ENCODE peak calls at places on chromosomes 7 and 10, in four cellular contexts. One of them, this sample, is unnamed.

GRCh38 chr10:29471483-29471859 is 163.3 kb downstream of the SVIL start:
- DNase-seq in GM23338: no peak
- DNase-seq in mesendoderm: peak
- DNase-seq in thoracic aorta: no peak
- DNase-seq in this sample: no peak

GRCh38 chr7:28939844-28940243 is 18.3 kb downstream of the TRIL start:
- DNase-seq in GM23338: no peak
- DNase-seq in mesendoderm: no peak
- DNase-seq in thoracic aorta: no peak
- DNase-seq in this sample: no peak

GRCh38 chr7:134298902-134299683 is 17.6 kb downstream of the SLC35B4 start:
- DNase-seq in GM23338: no peak
- DNase-seq in mesendoderm: no peak
- DNase-seq in thoracic aorta: no peak
- DNase-seq in this sample: no peak

GRCh38 chr10:96614515-96614914 is 27.7 kb upstream of the TM9SF3 start:
- DNase-seq in GM23338: no peak
- DNase-seq in mesendoderm: peak
- DNase-seq in thoracic aorta: no peak
- DNase-seq in this sample: no peak

GRCh38 chr10:88115406-88115805 is 252.0 kb downstream of the PTEN start:
- DNase-seq in GM23338: no peak
- DNase-seq in mesendoderm: no peak
- DNase-seq in thoracic aorta: no peak
- DNase-seq in this sample: no peak

GRCh38 chr10:78448994-78449418 is 415.3 kb downstream of the RPS24 start:
- DNase-seq in GM23338: no peak
- DNase-seq in mesendoderm: no peak
- DNase-seq in thoracic aorta: no peak
- DNase-seq in this sample: peak

GRCh38 chr10:122113161-122113944 is 124.4 kb downstream of the TACC2 start:
- DNase-seq in GM23338: peak
- DNase-seq in mesendoderm: peak
- DNase-seq in thoracic aorta: no peak
- DNase-seq in this sample: no peak

GRCh38 chr10:8361510-8361844 is 307.0 kb downstream of the GATA3 start:
- DNase-seq in GM23338: no peak
- DNase-seq in mesendoderm: peak
- DNase-seq in thoracic aorta: no peak
- DNase-seq in this sample: no peak

GRCh38 chr10:62545667-62546066 is 171.5 kb downstream of the ZNF365 start:
- DNase-seq in GM23338: no peak
- DNase-seq in mesendoderm: no peak
- DNase-seq in thoracic aorta: no peak
- DNase-seq in this sample: no peak

GRCh38 chr10:110304394-110304779 is 333 bp downstream of the SMNDC1 start:
- DNase-seq in GM23338: no peak
- DNase-seq in mesendoderm: no peak
- DNase-seq in thoracic aorta: no peak
- DNase-seq in this sample: peak

GRCh38 chr10:60236869-60237524 is 152.7 kb downstream of the ANK3 start:
- DNase-seq in GM23338: no peak
- DNase-seq in mesendoderm: no peak
- DNase-seq in thoracic aorta: no peak
- DNase-seq in this sample: peak

GRCh38 chr7:12557282-12557681 is 13.2 kb upstream of the SCIN start:
- DNase-seq in GM23338: peak
- DNase-seq in mesendoderm: peak
- DNase-seq in thoracic aorta: no peak
- DNase-seq in this sample: no peak

GRCh38 chr10:23157691-23158369 is 34.3 kb upstream of the PTF1A start:
- DNase-seq in GM23338: peak
- DNase-seq in mesendoderm: peak
- DNase-seq in thoracic aorta: no peak
- DNase-seq in this sample: peak

GRCh38 chr10:3068968-3069737 is 1.8 kb downstream of the PFKP start:
- DNase-seq in GM23338: peak
- DNase-seq in mesendoderm: peak
- DNase-seq in thoracic aorta: no peak
- DNase-seq in this sample: no peak

GRCh38 chr7:30971440-30971839 is 7.7 kb downstream of the GHRHR start:
- DNase-seq in GM23338: no peak
- DNase-seq in mesendoderm: no peak
- DNase-seq in thoracic aorta: no peak
- DNase-seq in this sample: no peak

GRCh38 chr7:91005024-91005423 is 259.2 kb upstream of the FZD1 start:
- DNase-seq in GM23338: no peak
- DNase-seq in mesendoderm: no peak
- DNase-seq in thoracic aorta: no peak
- DNase-seq in this sample: no peak

GRCh38 chr7:98276241-98276761 is 5.2 kb upstream of the BRI3 start:
- DNase-seq in GM23338: no peak
- DNase-seq in mesendoderm: no peak
- DNase-seq in thoracic aorta: no peak
- DNase-seq in this sample: no peak

GRCh38 chr10:125035588-125036298 is 93.8 kb downstream of the ZRANB1 start:
- DNase-seq in GM23338: no peak
- DNase-seq in mesendoderm: no peak
- DNase-seq in thoracic aorta: no peak
- DNase-seq in this sample: no peak

GRCh38 chr7:6248581-6248980 is 23.8 kb downstream of the CYTH3 start:
- DNase-seq in GM23338: no peak
- DNase-seq in mesendoderm: peak
- DNase-seq in thoracic aorta: no peak
- DNase-seq in this sample: no peak

GRCh38 chr10:12981570-12981969 is 19.9 kb downstream of the CCDC3 start:
- DNase-seq in GM23338: no peak
- DNase-seq in mesendoderm: no peak
- DNase-seq in thoracic aorta: no peak
- DNase-seq in this sample: peak

GRCh38 chr10:45023426-45023825 is 22.7 kb downstream of the ZNF22 start:
- DNase-seq in GM23338: no peak
- DNase-seq in mesendoderm: no peak
- DNase-seq in thoracic aorta: no peak
- DNase-seq in this sample: no peak

GRCh38 chr7:27532256-27532783 is 130.4 kb downstream of the HIBADH start:
- DNase-seq in GM23338: no peak
- DNase-seq in mesendoderm: no peak
- DNase-seq in thoracic aorta: no peak
- DNase-seq in this sample: no peak

GRCh38 chr7:55774327-55775050 is 88.1 kb downstream of the SEPTIN14 start:
- DNase-seq in GM23338: peak
- DNase-seq in mesendoderm: peak
- DNase-seq in thoracic aorta: no peak
- DNase-seq in this sample: no peak

GRCh38 chr10:37992083-37992482 is 15.6 kb upstream of the ZNF25 start:
- DNase-seq in GM23338: no peak
- DNase-seq in mesendoderm: no peak
- DNase-seq in thoracic aorta: no peak
- DNase-seq in this sample: no peak

GRCh38 chr7:92179393-92179924 is 517 bp upstream of the LRRD1 start:
- DNase-seq in GM23338: peak
- DNase-seq in mesendoderm: peak
- DNase-seq in thoracic aorta: no peak
- DNase-seq in this sample: no peak

GRCh38 chr10:126080303-126080825 is 184.0 kb downstream of the FANK1 start:
- DNase-seq in GM23338: no peak
- DNase-seq in mesendoderm: no peak
- DNase-seq in thoracic aorta: no peak
- DNase-seq in this sample: no peak

GRCh38 chr10:2232479-2232878 is 495.2 kb upstream of the ADARB2 start:
- DNase-seq in GM23338: peak
- DNase-seq in mesendoderm: peak
- DNase-seq in thoracic aorta: no peak
- DNase-seq in this sample: no peak

GRCh38 chr7:7681191-7681935 is 37.0 kb downstream of the RPA3 start:
- DNase-seq in GM23338: peak
- DNase-seq in mesendoderm: peak
- DNase-seq in thoracic aorta: no peak
- DNase-seq in this sample: peak

GRCh38 chr10:34906021-34906965 is 91.2 kb upstream of the PARD3 start:
- DNase-seq in GM23338: peak
- DNase-seq in mesendoderm: peak
- DNase-seq in thoracic aorta: no peak
- DNase-seq in this sample: no peak

GRCh38 chr7:17103170-17103569 is 195.3 kb upstream of the AHR start:
- DNase-seq in GM23338: peak
- DNase-seq in mesendoderm: no peak
- DNase-seq in thoracic aorta: no peak
- DNase-seq in this sample: no peak

GRCh38 chr7:148916186-148916585 is 32.1 kb upstream of the EZH2 start:
- DNase-seq in GM23338: no peak
- DNase-seq in mesendoderm: no peak
- DNase-seq in thoracic aorta: no peak
- DNase-seq in this sample: no peak

GRCh38 chr7:70696139-70696782 is 435.7 kb upstream of the GALNT17 start:
- DNase-seq in GM23338: no peak
- DNase-seq in mesendoderm: peak
- DNase-seq in thoracic aorta: no peak
- DNase-seq in this sample: peak

GRCh38 chr10:26527018-26527417 is 88.9 kb downstream of the APBB1IP start:
- DNase-seq in GM23338: no peak
- DNase-seq in mesendoderm: no peak
- DNase-seq in thoracic aorta: no peak
- DNase-seq in this sample: no peak

GRCh38 chr10:72365106-72365505 is 10.4 kb upstream of the DNAJB12 start:
- DNase-seq in GM23338: no peak
- DNase-seq in mesendoderm: no peak
- DNase-seq in thoracic aorta: no peak
- DNase-seq in this sample: no peak

GRCh38 chr10:72367301-72367970 is 12.7 kb upstream of the DNAJB12 start:
- DNase-seq in GM23338: no peak
- DNase-seq in mesendoderm: peak
- DNase-seq in thoracic aorta: no peak
- DNase-seq in this sample: no peak

GRCh38 chr10:72370201-72370722 is 15.5 kb upstream of the DNAJB12 start:
- DNase-seq in GM23338: no peak
- DNase-seq in mesendoderm: peak
- DNase-seq in thoracic aorta: no peak
- DNase-seq in this sample: no peak

GRCh38 chr10:72364239-72364777 is 9.6 kb upstream of the DNAJB12 start:
- DNase-seq in GM23338: peak
- DNase-seq in mesendoderm: peak
- DNase-seq in thoracic aorta: peak
- DNase-seq in this sample: peak
- H3K27ac ChIP-seq in GM23338: peak
- H3K27ac ChIP-seq in mesendoderm: peak
- H3K27ac ChIP-seq in thoracic aorta: peak
- H3K27ac ChIP-seq in this sample: no peak

DNA sequence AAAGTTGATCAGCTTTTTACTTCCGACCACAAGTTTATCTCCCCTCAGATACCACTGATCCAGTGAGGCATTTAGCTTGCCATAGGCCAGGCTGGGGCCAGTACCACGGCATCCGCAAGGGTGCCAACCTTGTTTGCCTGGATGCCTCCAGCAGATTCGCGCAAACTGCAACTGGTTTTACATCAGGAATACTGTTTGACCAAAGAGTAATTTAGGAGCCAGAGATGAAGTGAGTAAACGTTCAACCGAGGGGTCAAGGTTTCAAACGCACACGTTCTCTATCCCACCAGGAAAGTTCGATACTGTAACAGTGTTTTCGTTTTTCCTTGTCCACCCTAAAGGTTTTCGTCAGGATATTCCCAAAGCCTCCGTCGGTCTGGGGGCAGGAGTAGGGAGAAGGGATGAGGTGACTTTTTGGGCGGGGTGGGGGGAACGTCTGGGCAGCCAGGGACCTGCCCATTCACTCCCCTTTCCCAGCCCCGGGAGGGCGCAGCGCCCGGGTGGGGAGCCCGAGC is at the start of gene MDFIC:
- DNase-seq in GM23338: peak
- DNase-seq in mesendoderm: no peak
- DNase-seq in thoracic aorta: no peak
- DNase-seq in this sample: no peak
- H3K27ac ChIP-seq in GM23338: no peak
- H3K27ac ChIP-seq in mesendoderm: peak
- H3K27ac ChIP-seq in thoracic aorta: peak
- H3K27ac ChIP-seq in this sample: no peak

GRCh38 chr7:151341357-151342101 is at the start of gene NUB1:
- DNase-seq in GM23338: peak
- DNase-seq in mesendoderm: peak
- DNase-seq in thoracic aorta: peak
- DNase-seq in this sample: peak

GRCh38 chr7:151340794-151341356 is 737 bp upstream of the NUB1 start:
- DNase-seq in GM23338: no peak
- DNase-seq in mesendoderm: no peak
- DNase-seq in thoracic aorta: no peak
- DNase-seq in this sample: no peak

GRCh38 chr7:151342102-151342646 is 562 bp downstream of the NUB1 start:
- DNase-seq in GM23338: no peak
- DNase-seq in mesendoderm: no peak
- DNase-seq in thoracic aorta: no peak
- DNase-seq in this sample: no peak

GRCh38 chr7:151338809-151339208 is 2.8 kb upstream of the NUB1 start:
- DNase-seq in GM23338: no peak
- DNase-seq in mesendoderm: no peak
- DNase-seq in thoracic aorta: no peak
- DNase-seq in this sample: no peak

GRCh38 chr7:151339651-151340377 is 1.8 kb upstream of the NUB1 start:
- DNase-seq in GM23338: no peak
- DNase-seq in mesendoderm: no peak
- DNase-seq in thoracic aorta: no peak
- DNase-seq in this sample: peak
- H3K27ac ChIP-seq in GM23338: no peak
- H3K27ac ChIP-seq in mesendoderm: no peak
- H3K27ac ChIP-seq in thoracic aorta: peak
- H3K27ac ChIP-seq in this sample: no peak

DNA sequence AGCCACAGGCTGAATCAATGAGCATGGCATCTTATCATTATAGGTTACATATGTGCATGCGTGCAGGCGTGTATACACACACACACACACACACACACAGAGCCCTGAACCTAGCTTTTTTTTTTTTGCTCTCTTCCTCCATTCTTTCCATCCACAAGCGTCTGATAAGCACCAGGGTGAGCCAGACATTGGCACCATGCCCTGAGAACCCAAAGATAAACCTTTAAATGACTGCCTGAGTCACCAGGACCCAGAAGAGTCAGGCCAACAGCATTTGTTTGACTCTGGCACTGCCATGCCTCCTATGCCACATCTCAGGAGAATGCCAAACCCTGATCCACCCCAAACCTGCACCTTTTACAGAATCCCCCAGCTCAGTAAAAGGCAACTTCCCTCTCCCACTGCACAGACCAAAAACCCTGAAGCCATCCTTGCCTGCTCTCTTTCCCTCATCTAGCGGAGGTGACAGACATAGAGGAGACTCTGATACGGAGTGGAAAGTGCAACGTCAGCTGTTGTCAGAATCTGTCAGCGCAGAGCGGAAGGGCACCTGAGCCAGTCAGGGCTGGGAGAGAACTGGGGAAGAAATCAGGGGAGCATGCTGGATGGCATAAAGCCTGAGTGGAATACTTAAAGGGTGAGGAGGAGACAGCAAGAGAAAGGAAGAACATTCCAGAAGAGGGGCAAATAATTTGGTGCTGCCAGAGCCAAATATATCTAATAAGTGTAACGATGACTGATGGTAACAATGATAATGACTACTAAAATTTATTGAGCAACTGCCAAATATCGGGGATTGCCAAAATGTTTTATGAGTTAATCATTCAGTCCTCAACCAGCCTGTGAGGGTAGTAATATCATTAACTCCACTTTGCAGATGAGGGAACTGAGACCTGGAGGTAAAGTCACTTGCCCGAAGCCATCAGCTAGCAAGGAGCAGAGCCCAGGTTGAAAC is 3.2 kb downstream of the PARP12 start:
- DNase-seq in GM23338: no peak
- DNase-seq in mesendoderm: no peak
- DNase-seq in thoracic aorta: peak
- DNase-seq in this sample: no peak
- H3K27ac ChIP-seq in GM23338: no peak
- H3K27ac ChIP-seq in mesendoderm: no peak
- H3K27ac ChIP-seq in thoracic aorta: peak
- H3K27ac ChIP-seq in this sample: no peak

This sample was measured in Karpas-422.